ENCODE peak calls at places on chromosomes 6 and 20, in ten cellular contexts. G, Q, K, V, R, A, U, S, L and D are unnamed samples.
A peak's percentile ranks its signal among the peaks of the same experiment; 100 is the strongest.

GRCh38 chr6:111361648-111362047 is 121.4 kb downstream of the REV3L start:
- DNase-seq in Q (peak; percentile 4), S (peak; percentile 27), V (no peak), A (no peak), U (peak; percentile 54), L (peak; percentile 52), R (peak; percentile 21), K (peak; percentile 15), G (peak; percentile 37), D (peak; percentile 6)

GRCh38 chr6:157037165-157037564 is 260.0 kb downstream of the ARID1B start:
- DNase-seq in U (no peak), S (no peak), L (peak; percentile 16), A (no peak), R (no peak), Q (no peak), G (no peak), V (no peak), K (no peak), D (no peak)

GRCh38 chr6:55925292-55925691 is 49.9 kb upstream of the BMP5 start:
- DNase-seq in Q (no peak), A (peak; percentile 59), L (no peak), U (peak; percentile 32), V (no peak), R (peak; percentile 97), G (no peak), S (peak; percentile 48), K (peak; percentile 72), D (no peak)

GRCh38 chr6:134446901-134447300 is 129.0 kb upstream of the SGK1 start:
- DNase-seq in V (no peak), S (peak; percentile 69), R (peak; percentile 68), G (no peak), U (no peak), A (no peak), K (no peak), L (no peak), Q (no peak), D (no peak)

GRCh38 chr6:150290429-150290828 is 78.4 kb upstream of the IYD start:
- DNase-seq in A (no peak), L (peak; percentile 54), V (no peak), G (no peak), U (peak; percentile 42), S (peak; percentile 54), R (peak; percentile 96), K (peak; percentile 61), Q (no peak), D (no peak)

GRCh38 chr6:112251170-112251945 is 3.0 kb downstream of the LAMA4 start:
- DNase-seq in V (no peak), A (no peak), U (peak; percentile 88), R (no peak), Q (no peak), L (no peak), S (peak; percentile 96), K (peak; percentile 59), G (no peak), D (no peak)

GRCh38 chr6:163986313-163986712 is 571.8 kb downstream of the QKI start:
- DNase-seq in K (no peak), U (peak; percentile 38), G (no peak), L (no peak), R (no peak), V (no peak), A (no peak), S (no peak), Q (no peak), D (no peak)

GRCh38 chr6:41451515-41452163 is 94.5 kb upstream of the FOXP4 start:
- DNase-seq in G (no peak), U (no peak), L (peak; percentile 57), S (peak; percentile 75), K (peak; percentile 35), V (no peak), R (no peak), Q (no peak), A (no peak), D (no peak)

GRCh38 chr6:158287047-158287446 is 25.2 kb upstream of the TULP4 start:
- DNase-seq in V (no peak), K (no peak), U (no peak), Q (no peak), L (no peak), R (no peak), A (no peak), G (no peak), S (no peak), D (no peak)

GRCh38 chr20:2507875-2508630 is 662 bp downstream of the ZNF343 start:
- DNase-seq in Q (peak; percentile 4), A (no peak), V (no peak), R (peak; percentile 39), K (peak; percentile 32), G (no peak), L (peak; percentile 16), S (peak; percentile 63), U (no peak), D (no peak)

GRCh38 chr20:2508631-2509467 is at the start of gene ZNF343:
- DNase-seq in G (peak; percentile 85), R (peak; percentile 77), K (peak; percentile 75), L (peak; percentile 88), Q (peak; percentile 88), S (peak; percentile 74), U (peak; percentile 69), V (peak; percentile 75), A (no peak), D (peak; percentile 83)

GRCh38 chr20:2509794-2510193 is 1.1 kb upstream of the ZNF343 start:
- DNase-seq in U (no peak), L (peak; percentile 22), A (no peak), K (no peak), S (no peak), R (no peak), G (no peak), V (no peak), Q (no peak), D (no peak)

GRCh38 chr20:2509468-2509781 is 710 bp upstream of the ZNF343 start:
- DNase-seq in Q (no peak), U (no peak), L (no peak), V (no peak), S (no peak), G (no peak), R (no peak), K (no peak), A (no peak), D (no peak)

DNA sequence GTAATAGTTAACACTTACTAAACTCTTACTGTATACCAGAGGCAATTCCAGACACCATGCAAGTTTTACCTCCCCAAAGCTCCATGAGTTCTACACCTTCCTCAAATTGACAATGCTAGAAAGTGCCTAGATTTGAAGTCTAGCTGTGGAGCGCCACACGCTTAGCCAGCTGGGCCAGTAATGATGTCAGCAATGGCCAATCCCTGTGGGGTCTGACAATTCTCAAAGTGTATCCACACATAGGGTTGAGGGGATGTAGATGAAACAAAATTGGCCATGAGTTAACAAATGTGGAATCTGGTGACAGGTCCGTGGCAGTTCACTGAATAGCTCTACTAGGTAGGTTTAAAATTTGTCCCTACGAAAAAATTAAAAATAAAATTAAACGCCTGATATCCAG is 1.3 kb downstream of the ZNF343 start:
- DNase-seq in L (no peak), R (no peak), K (no peak), Q (no peak), V (no peak), S (no peak), U (no peak), G (no peak), A (no peak), D (no peak)
- H3K4me3 ChIP-seq in L (no peak overlapping the region), R (no peak overlapping the region), K (peak overlapping the region; percentile 96), Q (peak overlapping the region; percentile 87), V (no peak overlapping the region), S (peak overlapping the region; percentile 89), U (peak overlapping the region; percentile 95), G (peak overlapping the region; percentile 88), A (peak overlapping the region; percentile 91), D (no peak overlapping the region)

DNA sequence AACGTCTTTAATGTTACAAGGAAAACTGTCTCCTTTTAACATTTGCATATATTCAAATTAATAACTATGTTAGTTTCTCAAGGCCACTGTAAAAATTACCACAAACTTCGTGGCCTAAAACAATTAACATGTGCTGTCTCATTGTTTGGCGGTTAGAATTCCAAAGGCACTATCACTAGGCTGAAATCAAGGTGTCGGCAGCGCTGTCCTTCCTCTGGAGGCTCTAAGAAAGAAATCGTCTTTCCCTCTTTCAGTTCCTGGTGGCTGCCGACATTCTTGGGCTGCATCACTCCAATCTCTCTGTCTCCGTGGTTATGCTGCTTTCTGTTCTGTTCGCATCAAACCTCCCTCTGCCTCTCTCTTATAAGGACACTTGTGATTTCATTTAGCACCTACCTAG is 4.2 kb downstream of the TPD52L1 start:
- DNase-seq in R (no peak), L (no peak), U (no peak), K (no peak), A (no peak), V (no peak), S (no peak), G (no peak), Q (no peak), D (no peak)
- H3K4me3 ChIP-seq in R (no peak overlapping the region), L (no peak overlapping the region), U (no peak overlapping the region), K (no peak overlapping the region), A (no peak overlapping the region), V (no peak overlapping the region), S (no peak overlapping the region), G (no peak overlapping the region), Q (no peak overlapping the region), D (no peak overlapping the region)

GRCh38 chr20:41701596-41702350 is 83.6 kb upstream of the CHD6 start:
- DNase-seq in G (no peak), L (no peak), A (no peak), V (no peak), S (peak; percentile 77), K (no peak), R (peak; percentile 12), Q (no peak), U (no peak), D (no peak)

GRCh38 chr20:41704896-41705295 is 86.7 kb upstream of the CHD6 start:
- DNase-seq in V (no peak), S (no peak), G (no peak), R (no peak), Q (no peak), A (no peak), L (no peak), U (no peak), K (no peak), D (no peak)

GRCh38 chr20:41697861-41698559 is 79.8 kb upstream of the CHD6 start:
- DNase-seq in L (peak; percentile 51), S (peak; percentile 39), U (peak; percentile 48), Q (peak; percentile 53), A (no peak), G (no peak), K (no peak), V (no peak), R (peak; percentile 31), D (peak; percentile 33)

DNA sequence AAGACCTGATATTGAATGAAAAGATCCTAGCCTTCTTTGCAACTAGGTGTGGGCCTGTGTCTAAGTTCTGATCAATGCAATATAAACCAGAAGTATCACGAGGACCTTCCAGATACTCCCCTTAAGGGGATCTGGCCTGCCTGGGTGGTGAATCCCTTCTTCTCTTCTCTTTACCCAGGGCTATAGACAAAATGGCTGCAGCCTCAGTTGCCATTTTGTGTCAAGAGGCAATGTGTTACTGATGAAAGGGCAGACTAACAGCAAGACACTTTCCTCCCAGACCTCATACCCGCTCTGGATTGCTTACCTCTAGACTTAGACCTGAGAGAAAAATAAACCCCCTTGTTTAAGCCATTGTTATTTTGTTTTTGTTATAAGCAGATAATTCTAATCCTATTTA is 84.5 kb upstream of the CHD6 start:
- DNase-seq in G (no peak), U (no peak), K (no peak), R (no peak), Q (no peak), A (no peak), V (no peak), S (no peak), L (no peak), D (no peak)
- H3K4me3 ChIP-seq in G (no peak overlapping the region), U (no peak overlapping the region), K (no peak overlapping the region), R (no peak overlapping the region), Q (no peak overlapping the region), A (no peak overlapping the region), V (no peak overlapping the region), S (no peak overlapping the region), L (no peak overlapping the region), D (no peak overlapping the region)

GRCh38 chr20:13059398-13060136 is 50.8 kb downstream of the SPTLC3 start:
- DNase-seq in Q (no peak), R (no peak), U (no peak), V (no peak), S (no peak), A (no peak), K (no peak), L (no peak), G (no peak), D (no peak)
- H3K4me3 ChIP-seq in Q (no peak overlapping the region), R (no peak overlapping the region), U (no peak overlapping the region), V (no peak overlapping the region), S (no peak overlapping the region), A (no peak overlapping the region), K (no peak overlapping the region), L (no peak overlapping the region), G (no peak overlapping the region), D (no peak overlapping the region)